ENCODE peak calls at places on chromosome 10, in five cellular contexts. Y is activated naive CD8-positive, alpha-beta T cell treated with anti-CD3 and anti-CD28 coated beads, Interleukin-2, amount 50 U/mL, for 16 hours; T is amniotic stem cell; Z is NCI-H187; B is NCI-H1105. Q is an unnamed sample.

GRCh38 chr10:123809632-123810031 is 82.0 kb downstream of the CPXM2 start:
- DNase-seq in Y (no peak), T (no peak), Z (no peak), B (no peak), Q (no peak)

GRCh38 chr10:33134011-33134751 is 176.2 kb upstream of the ITGB1 start:
- DNase-seq in Y (peak), T (peak), Z (no peak), B (no peak), Q (peak)

GRCh38 chr10:89458289-89458688 is 43.9 kb downstream of the IFIT5 start:
- DNase-seq in Y (no peak), T (no peak), Z (no peak), B (no peak), Q (peak)

GRCh38 chr10:37855691-37856090 is 1.7 kb downstream of the ZNF248 start:
- DNase-seq in Y (no peak), T (no peak), Z (no peak), B (no peak), Q (no peak)

GRCh38 chr10:114458955-114459354 is 54.7 kb upstream of the AFAP1L2 start:
- DNase-seq in Y (no peak), T (no peak), Z (no peak), B (no peak), Q (peak)

GRCh38 chr10:69876931-69877330 is 75.2 kb downstream of the COL13A1 start:
- DNase-seq in Y (no peak), T (no peak), Z (no peak), B (no peak), Q (no peak)

GRCh38 chr10:68501691-68502090 is 25.6 kb downstream of the SLC25A16 start:
- DNase-seq in Y (no peak), T (no peak), Z (no peak), B (no peak), Q (no peak)

GRCh38 chr10:132785433-132786278 is at the start of gene NKX6-2:
- DNase-seq in Y (no peak), T (no peak), Z (no peak), B (no peak), Q (no peak)

GRCh38 chr10:89921422-89921821 is 220.0 kb downstream of the KIF20B start:
- DNase-seq in Y (no peak), T (no peak), Z (no peak), B (no peak), Q (no peak)

GRCh38 chr10:20871970-20872369 is 25.1 kb downstream of the NEBL start:
- DNase-seq in Y (no peak), T (no peak), Z (no peak), B (peak), Q (no peak)

GRCh38 chr10:76337641-76338040 is 906.2 kb downstream of the LRMDA start:
- DNase-seq in Y (no peak), T (no peak), Z (no peak), B (no peak), Q (no peak)

GRCh38 chr10:87092861-87093460 is 1.7 kb downstream of the GLUD1 start:
- DNase-seq in Y (no peak), T (no peak), Z (no peak), B (no peak), Q (peak)